ENCODE peak calls at places on chromosomes 3 and 15, in ten cellular contexts. A, C, K, U, H, Q, I, B, T and G are unnamed samples.

GRCh38 chr3:114608293-114608692 is 314.5 kb downstream of the TIGIT start:
- DNase-seq in B (peak), Q (no peak), T (no peak), H (no peak), U (no peak), I (no peak), A (no peak), C (no peak), K (no peak), G (no peak)

GRCh38 chr3:56347219-56347871 is 120.9 kb downstream of the ERC2 start:
- DNase-seq in C (peak), T (no peak), U (peak), H (no peak), K (peak), A (no peak), Q (peak), B (peak), I (no peak), G (no peak)

GRCh38 chr3:183244219-183244618 is 8.8 kb upstream of the B3GNT5 start:
- DNase-seq in U (peak), I (peak), A (no peak), B (no peak), K (peak), C (peak), Q (peak), T (no peak), H (peak), G (peak)

GRCh38 chr3:127044996-127045395 is 62.1 kb downstream of the PLXNA1 start:
- DNase-seq in C (no peak), T (no peak), A (no peak), B (peak), U (no peak), K (peak), I (no peak), H (peak), Q (peak), G (peak)

GRCh38 chr3:168063122-168063521 is 32.6 kb downstream of the GOLIM4 start:
- DNase-seq in B (no peak), I (no peak), T (no peak), K (no peak), C (no peak), A (no peak), H (no peak), U (no peak), Q (no peak), G (no peak)

GRCh38 chr15:40309344-40309862 is 1.7 kb upstream of the PLCB2 start:
- DNase-seq in U (no peak), T (no peak), I (no peak), A (no peak), K (no peak), H (no peak), Q (no peak), B (no peak), C (no peak), G (peak)

GRCh38 chr3:192090586-192090985 is 629.6 kb downstream of the PYDC2 start:
- DNase-seq in Q (no peak), U (no peak), A (no peak), T (no peak), I (no peak), H (no peak), C (no peak), B (no peak), K (no peak), G (no peak)

GRCh38 chr3:18780941-18781340 is 355.8 kb upstream of the SATB1 start:
- DNase-seq in H (no peak), T (no peak), K (no peak), A (no peak), I (no peak), B (no peak), Q (no peak), C (no peak), U (no peak), G (no peak)

GRCh38 chr3:10552631-10552943 is 47.2 kb upstream of the ATP2B2 start:
- DNase-seq in C (no peak), H (no peak), T (no peak), Q (peak), U (no peak), I (no peak), B (no peak), K (no peak), A (no peak), G (peak)

GRCh38 chr15:69450968-69451695 is 1.5 kb upstream of the RPLP1 start:
- DNase-seq in C (no peak), K (no peak), T (no peak), H (no peak), B (no peak), A (no peak), U (no peak), I (no peak), Q (no peak), G (no peak)

GRCh38 chr3:151974067-151974466 is 100.6 kb downstream of the SUCNR1 start:
- DNase-seq in K (no peak), U (no peak), T (no peak), A (no peak), I (no peak), B (no peak), Q (no peak), C (no peak), H (no peak), G (no peak)

GRCh38 chr3:157494581-157495281 is 8.5 kb downstream of the VEPH1 start:
- DNase-seq in C (no peak), U (no peak), I (no peak), T (no peak), H (no peak), Q (no peak), A (no peak), B (no peak), K (no peak), G (no peak)

GRCh38 chr15:55823191-55823670 is 80.3 kb upstream of the PRTG start:
- DNase-seq in H (no peak), U (no peak), C (no peak), K (no peak), T (no peak), Q (no peak), A (no peak), I (no peak), B (no peak), G (no peak)

GRCh38 chr3:183745300-183746098 is 47.9 kb downstream of the YEATS2 start:
- DNase-seq in T (no peak), I (no peak), H (no peak), K (no peak), Q (no peak), A (no peak), U (no peak), B (peak), C (no peak), G (no peak)

GRCh38 chr3:59006791-59007517 is 42.9 kb downstream of the CFAP20DC start:
- DNase-seq in A (peak), H (peak), I (peak), T (no peak), Q (no peak), U (no peak), B (no peak), K (peak), C (no peak), G (no peak)

GRCh38 chr3:69081583-69082262 is 1.6 kb upstream of the UBA3 start:
- DNase-seq in T (no peak), U (no peak), I (no peak), C (no peak), K (no peak), H (no peak), Q (no peak), B (peak), A (no peak), G (no peak)

GRCh38 chr3:175404026-175404425 is 544.9 kb downstream of the NAALADL2 start:
- DNase-seq in A (no peak), Q (no peak), T (no peak), H (no peak), K (no peak), I (no peak), U (no peak), B (no peak), C (no peak), G (no peak)

GRCh38 chr3:148763921-148764320 is 63.7 kb upstream of the CPB1 start:
- DNase-seq in U (no peak), H (no peak), K (no peak), B (no peak), C (no peak), T (no peak), Q (no peak), I (no peak), A (no peak), G (no peak)

DNA sequence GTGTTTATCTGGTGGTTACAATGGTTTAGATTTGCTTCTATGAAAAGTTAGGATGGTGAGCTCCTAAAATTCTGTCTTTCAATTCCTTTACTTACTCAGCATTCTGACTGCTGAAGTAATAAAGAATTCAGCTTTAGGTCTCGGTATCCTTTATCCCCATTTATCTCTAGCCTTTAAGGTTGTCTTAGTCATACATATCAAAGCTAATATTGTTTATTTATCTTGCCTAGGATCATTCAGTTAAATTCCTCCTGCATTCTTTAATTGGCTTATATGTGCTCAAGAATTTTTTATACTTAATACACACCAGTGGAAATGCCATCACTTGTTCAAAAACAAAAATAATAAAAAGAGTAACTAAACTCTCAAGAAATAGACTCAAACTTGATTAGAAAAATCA is 506.9 kb downstream of the ZPLD1 start:
- DNase-seq in A (no peak), Q (no peak), T (no peak), U (no peak), C (no peak), B (no peak), K (no peak), I (no peak), H (no peak), G (no peak)
- H3K27ac ChIP-seq in A (no peak), Q (no peak), T (no peak), U (no peak), C (no peak), B (no peak), K (no peak), I (no peak), H (no peak), G (no peak)

DNA sequence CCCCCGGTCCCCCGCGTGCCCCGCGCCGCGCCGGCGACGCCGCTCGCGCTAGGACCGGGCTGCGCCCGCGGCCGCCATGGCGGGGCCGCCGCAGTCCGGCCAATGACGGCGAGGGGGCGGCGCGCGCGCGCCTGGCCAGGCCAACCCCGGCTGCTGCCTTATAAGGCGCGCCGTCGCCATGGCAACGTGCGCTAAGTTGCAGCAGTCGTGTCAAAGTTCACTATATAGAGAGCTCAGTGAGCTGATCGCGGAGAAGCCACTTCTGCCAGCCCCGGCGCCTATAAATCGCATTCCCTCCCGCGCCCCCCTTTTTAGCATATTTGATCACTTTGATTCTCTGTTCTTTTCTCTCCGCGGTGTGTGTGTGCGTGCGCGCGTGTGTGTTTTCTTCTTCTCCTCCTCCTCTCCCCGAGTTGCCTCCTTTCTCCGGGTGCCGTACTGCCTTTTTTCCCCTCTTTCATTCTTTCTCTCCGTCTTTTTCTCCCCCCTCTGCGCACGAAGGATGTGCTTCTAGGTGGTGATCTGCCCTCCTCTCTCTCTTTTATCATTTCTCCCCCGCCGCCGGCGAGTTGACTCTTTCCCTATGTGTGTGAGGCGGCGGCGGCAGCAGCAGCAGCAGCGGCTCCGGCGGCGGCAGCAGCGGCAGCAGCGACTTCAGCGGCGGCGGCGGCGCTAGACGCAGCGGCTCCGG is at the start of gene NR2F2:
- DNase-seq in B (peak), K (peak), A (peak), U (peak), H (peak), T (peak), I (peak), Q (peak), C (peak), G (peak)
- H3K4me3 ChIP-seq in B (peak), K (peak), A (peak), U (peak), H (peak), T (peak), I (peak), Q (peak), C (peak), G (peak)

DNA sequence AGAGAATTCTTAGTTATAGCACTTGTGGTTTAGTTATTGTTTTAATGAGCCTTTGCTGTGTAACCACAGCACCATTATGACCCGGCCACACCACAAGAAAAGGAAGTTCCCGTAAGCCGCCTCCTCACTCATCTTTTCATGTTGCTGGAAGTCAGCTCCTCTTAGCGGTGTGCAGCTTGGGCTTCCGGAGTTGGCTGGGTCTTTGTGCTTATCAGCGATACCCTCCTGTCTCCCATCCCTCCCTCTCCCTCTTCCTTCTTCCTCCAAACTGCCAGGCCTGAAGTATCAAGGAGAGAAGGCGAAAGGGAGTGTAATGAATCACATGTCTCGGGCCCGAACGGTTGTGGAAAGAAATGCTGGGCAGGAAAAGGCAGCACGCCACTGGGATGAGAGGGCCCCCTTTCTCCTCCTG is 353.5 kb downstream of the MCTP2 start:
- DNase-seq in T (no peak), H (no peak), U (no peak), C (no peak), A (no peak), B (no peak), I (no peak), Q (no peak), K (no peak), G (no peak)
- H3K27ac ChIP-seq in T (no peak), H (no peak), U (no peak), C (no peak), A (no peak), B (no peak), I (no peak), Q (no peak), K (no peak), G (no peak)

GRCh38 chr3:84958495-84959469 is at the start of gene CADM2:
- DNase-seq in C (peak), K (peak), H (peak), A (peak), U (peak), B (peak), I (peak), T (peak), Q (peak), G (peak)

GRCh38 chr3:84960994-84961393 is 2.2 kb downstream of the CADM2 start:
- DNase-seq in T (no peak), K (no peak), A (no peak), U (no peak), I (no peak), B (no peak), C (no peak), H (no peak), Q (no peak), G (no peak)

GRCh38 chr3:84960581-84960980 is 1.8 kb downstream of the CADM2 start:
- DNase-seq in Q (no peak), T (no peak), H (no peak), C (no peak), I (no peak), U (no peak), A (no peak), B (no peak), K (no peak), G (no peak)

GRCh38 chr3:84961492-84962255 is 2.9 kb downstream of the CADM2 start:
- DNase-seq in T (no peak), I (no peak), B (no peak), A (no peak), C (no peak), K (no peak), Q (no peak), H (no peak), U (no peak), G (peak)

GRCh38 chr3:84959470-84960380 is 936 bp downstream of the CADM2 start:
- DNase-seq in C (no peak), B (no peak), T (no peak), U (no peak), H (no peak), Q (no peak), K (no peak), I (no peak), A (no peak), G (peak)
- H3K4me3 ChIP-seq in C (peak), B (peak), T (peak), U (peak), H (peak), Q (peak), K (peak), I (peak), A (peak), G (peak)

DNA sequence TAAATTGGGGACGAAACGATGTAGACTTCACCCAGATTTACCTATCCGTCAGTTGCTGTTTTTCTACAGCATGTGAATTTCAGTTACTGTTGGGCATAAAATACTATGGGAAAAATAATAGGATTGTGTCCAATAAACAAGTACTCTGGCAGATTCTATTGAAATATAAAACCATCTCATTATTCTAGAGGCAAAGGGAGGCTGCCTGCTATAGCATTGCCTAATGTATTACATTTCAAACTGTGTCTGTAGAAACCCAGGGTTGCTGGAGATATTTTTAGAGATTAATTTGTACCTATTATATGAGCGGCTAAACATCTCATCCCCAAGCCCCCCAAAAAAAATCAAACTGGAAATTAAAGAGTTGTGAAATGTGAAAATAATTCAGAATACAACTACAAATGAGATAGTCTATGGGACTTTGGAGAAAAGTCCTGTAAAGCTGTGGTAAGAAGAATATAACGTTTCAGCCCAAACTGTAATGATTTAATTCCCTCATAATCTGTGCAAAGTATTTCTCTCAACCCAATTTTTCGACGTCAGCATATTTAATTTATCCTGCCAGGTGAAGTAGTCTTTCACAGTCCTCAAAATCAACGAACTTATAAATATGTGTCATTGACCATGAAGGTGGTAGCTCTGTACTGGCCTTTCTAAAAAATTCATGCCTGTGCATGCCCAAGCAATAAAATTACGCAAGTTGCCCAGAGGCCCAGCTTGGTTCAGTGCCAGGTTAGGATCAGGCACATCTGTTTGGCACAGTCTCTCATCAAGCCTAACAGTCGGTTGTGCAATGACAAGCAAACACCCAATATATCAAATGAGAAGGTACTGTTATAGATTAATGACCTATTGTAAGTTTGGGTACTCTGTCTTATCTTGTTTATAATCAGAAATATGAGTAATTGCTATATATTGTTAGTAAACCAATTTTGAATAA is 159.3 kb upstream of the IL12A start:
- DNase-seq in H (no peak), Q (no peak), B (peak), K (peak), I (peak), C (peak), A (peak), T (no peak), U (peak), G (no peak)
- H3K27ac ChIP-seq in H (peak), Q (no peak), B (peak), K (no peak), I (peak), C (no peak), A (no peak), T (no peak), U (peak), G (no peak)

GRCh38 chr3:52108302-52109232 is 45.7 kb downstream of the POC1A start:
- DNase-seq in I (peak), A (no peak), Q (no peak), U (no peak), H (peak), K (no peak), T (no peak), C (no peak), B (no peak), G (peak)
- H3K4me3 ChIP-seq in I (peak), A (no peak), Q (no peak), U (no peak), H (no peak), K (no peak), T (no peak), C (no peak), B (no peak), G (no peak)

GRCh38 chr3:32969656-32970055 is 18.2 kb downstream of the CCR4 start:
- DNase-seq in U (no peak), A (no peak), C (peak), B (peak), K (no peak), T (no peak), H (no peak), I (no peak), Q (no peak), G (no peak)
- H3K27ac ChIP-seq in U (no peak), A (no peak), C (no peak), B (no peak), K (no peak), T (no peak), H (no peak), I (no peak), Q (peak), G (no peak)

GRCh38 chr15:77069521-77070121 is 1.3 kb downstream of the TSPAN3 start:
- DNase-seq in A (no peak), K (peak), T (no peak), U (peak), C (peak), Q (peak), H (no peak), I (no peak), B (peak), G (no peak)

GRCh38 chr15:77070180-77070499 is 769 bp downstream of the TSPAN3 start:
- DNase-seq in H (no peak), T (no peak), Q (no peak), B (no peak), A (no peak), I (no peak), U (no peak), K (no peak), C (no peak), G (no peak)

GRCh38 chr15:77074350-77074749 is 3.4 kb upstream of the TSPAN3 start:
- DNase-seq in H (no peak), B (no peak), A (no peak), T (no peak), C (no peak), I (no peak), U (no peak), Q (no peak), K (no peak), G (no peak)

GRCh38 chr15:77070500-77071337 is at the start of gene TSPAN3:
- DNase-seq in I (peak), Q (peak), T (peak), H (peak), A (peak), B (peak), C (peak), U (peak), K (peak), G (peak)

GRCh38 chr15:77071338-77072223 is 672 bp upstream of the TSPAN3 start:
- DNase-seq in B (no peak), T (no peak), Q (no peak), A (no peak), I (no peak), C (no peak), H (no peak), K (no peak), U (no peak), G (no peak)
- H3K4me3 ChIP-seq in B (no peak), T (peak), Q (peak), A (peak), I (peak), C (peak), H (peak), K (no peak), U (no peak), G (no peak)